ENCODE peak calls at places on chromosomes 3 and 15, in nine cellular contexts. One of them, this sample, is unnamed.
A peak's percentile ranks its signal among the peaks of the same experiment; 100 is the strongest.

GRCh38 chr3:100796556-100796955 is 87.3 kb downstream of the TFG start:
- DNase-seq in AG08395: peak; percentile 25
- DNase-seq in posterior vena cava: no peak
- DNase-seq in Calu3: no peak
- DNase-seq in astrocyte: peak; percentile 26
- DNase-seq in CD8-positive, alpha-beta T cell: no peak
- DNase-seq in ACHN: peak; percentile 34
- DNase-seq in posterior cingulate gyrus: no peak
- DNase-seq in astrocyte of the cerebellum: no peak
- DNase-seq in this sample: peak; percentile 28

GRCh38 chr3:116707531-116707930 is 2.0 kb upstream of the TUSC7 start:
- DNase-seq in AG08395: no peak
- DNase-seq in posterior vena cava: no peak
- DNase-seq in Calu3: no peak
- DNase-seq in astrocyte: no peak
- DNase-seq in CD8-positive, alpha-beta T cell: no peak
- DNase-seq in ACHN: no peak
- DNase-seq in posterior cingulate gyrus: no peak
- DNase-seq in astrocyte of the cerebellum: no peak
- DNase-seq in this sample: no peak

GRCh38 chr3:197373096-197373495 is 74.7 kb upstream of the DLG1 start:
- DNase-seq in AG08395: no peak
- DNase-seq in posterior vena cava: peak; percentile 15
- DNase-seq in Calu3: no peak
- DNase-seq in astrocyte: no peak
- DNase-seq in CD8-positive, alpha-beta T cell: no peak
- DNase-seq in ACHN: no peak
- DNase-seq in posterior cingulate gyrus: no peak
- DNase-seq in astrocyte of the cerebellum: no peak
- DNase-seq in this sample: no peak

GRCh38 chr3:167835953-167836352 is 100.4 kb downstream of the SERPINI1 start:
- DNase-seq in AG08395: no peak
- DNase-seq in posterior vena cava: no peak
- DNase-seq in Calu3: no peak
- DNase-seq in astrocyte: no peak
- DNase-seq in CD8-positive, alpha-beta T cell: no peak
- DNase-seq in ACHN: no peak
- DNase-seq in posterior cingulate gyrus: no peak
- DNase-seq in astrocyte of the cerebellum: no peak
- DNase-seq in this sample: no peak

GRCh38 chr15:43251185-43251862 is 15.4 kb downstream of the TGM5 start:
- DNase-seq in AG08395: no peak
- DNase-seq in posterior vena cava: no peak
- DNase-seq in Calu3: no peak
- DNase-seq in astrocyte: no peak
- DNase-seq in CD8-positive, alpha-beta T cell: no peak
- DNase-seq in ACHN: no peak
- DNase-seq in posterior cingulate gyrus: no peak
- DNase-seq in astrocyte of the cerebellum: no peak
- DNase-seq in this sample: no peak

GRCh38 chr3:129673012-129673411 is 66.5 kb upstream of the PLXND1 start:
- DNase-seq in AG08395: no peak
- DNase-seq in posterior vena cava: no peak
- DNase-seq in Calu3: no peak
- DNase-seq in astrocyte: no peak
- DNase-seq in CD8-positive, alpha-beta T cell: no peak
- DNase-seq in ACHN: no peak
- DNase-seq in posterior cingulate gyrus: no peak
- DNase-seq in astrocyte of the cerebellum: no peak
- DNase-seq in this sample: no peak

GRCh38 chr3:188978772-188979171 is 193.0 kb upstream of the TPRG1 start:
- DNase-seq in AG08395: peak; percentile 69
- DNase-seq in posterior vena cava: no peak
- DNase-seq in Calu3: no peak
- DNase-seq in astrocyte: peak; percentile 68
- DNase-seq in CD8-positive, alpha-beta T cell: no peak
- DNase-seq in ACHN: no peak
- DNase-seq in posterior cingulate gyrus: no peak
- DNase-seq in astrocyte of the cerebellum: peak; percentile 66
- DNase-seq in this sample: peak; percentile 76

GRCh38 chr15:80974914-80975313 is 14.7 kb downstream of the MESD start:
- DNase-seq in AG08395: no peak
- DNase-seq in posterior vena cava: no peak
- DNase-seq in Calu3: no peak
- DNase-seq in astrocyte: no peak
- DNase-seq in CD8-positive, alpha-beta T cell: peak; percentile 25
- DNase-seq in ACHN: no peak
- DNase-seq in posterior cingulate gyrus: no peak
- DNase-seq in astrocyte of the cerebellum: no peak
- DNase-seq in this sample: no peak

GRCh38 chr15:66935688-66936087 is 129.7 kb upstream of the SMAD3 start:
- DNase-seq in AG08395: no peak
- DNase-seq in posterior vena cava: no peak
- DNase-seq in Calu3: no peak
- DNase-seq in astrocyte: no peak
- DNase-seq in CD8-positive, alpha-beta T cell: no peak
- DNase-seq in ACHN: no peak
- DNase-seq in posterior cingulate gyrus: no peak
- DNase-seq in astrocyte of the cerebellum: no peak
- DNase-seq in this sample: no peak